ENCODE peak calls at places on chromosome 21, in seven cellular contexts. R, E, T, K, L, X and Y are unnamed samples.

GRCh38 chr21:31536138-31536537 is 123.4 kb upstream of the SOD1 start:
- DNase-seq in R (no peak), E (no peak), T (no peak), K (no peak), L (no peak), X (no peak), Y (no peak)

GRCh38 chr21:32727478-32727727 is 410 bp downstream of the SYNJ1 start:
- DNase-seq in R (no peak), E (no peak), T (no peak), K (no peak), L (no peak), X (no peak), Y (no peak)

GRCh38 chr21:15193937-15194336 is 129.1 kb upstream of the NRIP1 start:
- DNase-seq in R (no peak), E (no peak), T (no peak), K (no peak), L (no peak), X (no peak), Y (no peak)

GRCh38 chr21:26070822-26071425 is 99.6 kb downstream of the APP start:
- DNase-seq in R (no peak), E (peak; percentile 24), T (peak; percentile 43), K (no peak), L (peak; percentile 66), X (peak; percentile 30), Y (no peak)

GRCh38 chr21:32185726-32186125 is 93.1 kb downstream of the MIS18A start:
- DNase-seq in R (no peak), E (no peak), T (no peak), K (no peak), L (no peak), X (no peak), Y (no peak)

GRCh38 chr21:29748391-29749167 is 191.2 kb downstream of the GRIK1 start:
- DNase-seq in R (no peak), E (no peak), T (no peak), K (no peak), L (peak; percentile 2), X (no peak), Y (no peak)

GRCh38 chr21:36551731-36552457 is 72.0 kb upstream of the CLDN14 start:
- DNase-seq in R (no peak), E (peak; percentile 6), T (no peak), K (no peak), L (peak; percentile 45), X (peak; percentile 55), Y (peak; percentile 53)

GRCh38 chr21:34921151-34921550 is 128.0 kb downstream of the RUNX1 start:
- DNase-seq in R (no peak), E (no peak), T (no peak), K (no peak), L (no peak), X (no peak), Y (no peak)

GRCh38 chr21:37412603-37413360 is 46.2 kb downstream of the DYRK1A start:
- DNase-seq in R (no peak), E (no peak), T (no peak), K (no peak), L (peak; percentile 58), X (no peak), Y (no peak)

GRCh38 chr21:37257967-37258877 is 8.9 kb downstream of the VPS26C start:
- DNase-seq in R (peak; percentile 54), E (no peak), T (peak; percentile 36), K (peak; percentile 64), L (peak; percentile 56), X (peak; percentile 88), Y (no peak)

GRCh38 chr21:44006656-44007055 is 5.5 kb upstream of the TRAPPC10 start:
- DNase-seq in R (no peak), E (no peak), T (no peak), K (no peak), L (no peak), X (no peak), Y (no peak)

GRCh38 chr21:29654203-29654602 is 285.6 kb downstream of the GRIK1 start:
- DNase-seq in R (no peak), E (no peak), T (no peak), K (no peak), L (no peak), X (no peak), Y (no peak)

GRCh38 chr21:34834852-34835501 is 166.2 kb downstream of the CLIC6 start:
- DNase-seq in R (no peak), E (no peak), T (no peak), K (no peak), L (no peak), X (no peak), Y (no peak)

GRCh38 chr21:43311303-43311817 is 115.6 kb downstream of the SIK1 start:
- DNase-seq in R (peak; percentile 55), E (no peak), T (no peak), K (no peak), L (no peak), X (peak; percentile 81), Y (no peak)

GRCh38 chr21:31517664-31518402 is 141.7 kb upstream of the SOD1 start:
- DNase-seq in R (no peak), E (no peak), T (no peak), K (no peak), L (no peak), X (no peak), Y (no peak)

GRCh38 chr21:33020558-33021100 is 5.1 kb upstream of the OLIG2 start:
- DNase-seq in R (no peak), E (no peak), T (no peak), K (no peak), L (no peak), X (no peak), Y (no peak)

GRCh38 chr21:36203603-36203889 is 46.9 kb downstream of the DOP1B start:
- DNase-seq in R (peak; percentile 52), E (peak; percentile 53), T (no peak), K (no peak), L (peak; percentile 75), X (peak; percentile 81), Y (peak; percentile 61)

DNA sequence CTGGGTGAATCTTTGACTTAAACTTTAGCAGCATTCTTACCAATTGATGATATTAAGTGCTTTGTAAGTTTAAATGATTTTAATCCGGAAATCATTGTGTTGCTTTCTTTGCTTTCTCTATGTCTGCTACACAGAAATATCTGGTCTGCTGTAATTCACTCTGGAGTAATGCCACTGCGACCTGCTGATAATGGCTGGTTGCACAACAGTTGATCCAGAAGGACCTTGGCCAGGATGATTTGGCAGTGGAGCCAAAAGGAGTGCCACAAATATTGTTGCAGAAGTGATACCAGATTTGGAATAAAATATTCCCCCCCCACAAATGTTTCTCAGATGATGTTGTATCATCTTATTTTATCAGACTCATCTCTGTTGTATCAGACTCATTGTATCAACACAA is 2063.9 kb downstream of the MRPL39 start:
- DNase-seq in R (no peak), E (no peak), T (no peak), K (no peak), L (no peak), X (no peak), Y (no peak)
- H3K4me3 ChIP-seq in R (no peak overlapping the region), E (no peak overlapping the region), T (no peak overlapping the region), K (no peak overlapping the region), L (no peak overlapping the region), X (no peak overlapping the region), Y (no peak overlapping the region)

GRCh38 chr21:38651570-38651969 is 153.3 kb upstream of the ERG start:
- DNase-seq in R (no peak), E (no peak), T (no peak), K (no peak), L (no peak), X (no peak), Y (no peak)

GRCh38 chr21:38645282-38645681 is 147.0 kb upstream of the ERG start:
- DNase-seq in R (no peak), E (peak; percentile 70), T (no peak), K (no peak), L (peak; percentile 45), X (no peak), Y (peak; percentile 79)

GRCh38 chr21:38643404-38644023 is 145.2 kb upstream of the ERG start:
- DNase-seq in R (no peak), E (no peak), T (no peak), K (no peak), L (no peak), X (no peak), Y (no peak)

GRCh38 chr21:38649120-38649519 is 150.8 kb upstream of the ERG start:
- DNase-seq in R (no peak), E (no peak), T (no peak), K (no peak), L (no peak), X (no peak), Y (no peak)

GRCh38 chr21:38646213-38646837 is 148.0 kb upstream of the ERG start:
- DNase-seq in R (no peak), E (no peak), T (no peak), K (no peak), L (peak; percentile 17), X (no peak), Y (peak; percentile 36)
- H3K4me3 ChIP-seq in R (no peak overlapping the region), E (no peak overlapping the region), T (no peak overlapping the region), K (no peak overlapping the region), L (no peak overlapping the region), X (no peak overlapping the region), Y (no peak overlapping the region)

DNA sequence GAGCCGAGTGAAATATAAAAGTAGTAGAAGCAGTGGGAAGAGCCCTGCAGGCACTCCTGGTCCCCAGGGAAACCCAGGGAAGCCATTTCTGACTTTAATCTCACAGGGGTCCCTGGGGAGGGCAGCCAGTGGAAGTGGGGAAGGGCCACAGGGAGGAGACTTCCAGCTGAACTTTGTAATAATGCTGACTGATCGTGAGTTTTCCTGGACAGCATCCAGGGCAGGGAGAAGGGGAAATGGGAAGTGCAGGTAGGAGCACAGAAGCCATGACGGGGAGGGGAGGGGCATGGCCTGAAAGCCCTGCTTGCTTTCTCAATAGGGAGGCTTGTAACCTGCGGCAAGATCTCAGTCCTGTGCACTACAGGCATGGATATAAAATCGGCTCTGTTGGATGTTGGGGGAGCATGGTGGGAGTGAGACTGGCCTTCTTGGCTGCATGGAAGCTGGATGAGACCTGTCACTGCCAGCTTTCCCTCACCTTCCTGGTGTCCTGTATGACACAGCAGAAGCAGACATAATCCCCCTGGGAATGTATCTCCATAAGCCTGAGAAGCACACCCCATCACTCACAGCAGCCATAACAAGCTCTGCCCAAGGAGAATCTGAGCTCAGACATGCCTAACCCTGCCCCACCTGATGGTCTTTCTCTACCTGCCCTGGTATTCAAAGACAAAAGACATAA is 15.1 kb upstream of the MX1 start:
- DNase-seq in R (no peak), E (no peak), T (no peak), K (no peak), L (no peak), X (no peak), Y (no peak)
- H3K4me3 ChIP-seq in R (no peak overlapping the region), E (no peak overlapping the region), T (no peak overlapping the region), K (no peak overlapping the region), L (no peak overlapping the region), X (no peak overlapping the region), Y (no peak overlapping the region)

GRCh38 chr21:45539796-45540600 is 2.2 kb downstream of the SLC19A1 start:
- DNase-seq in R (no peak), E (no peak), T (no peak), K (no peak), L (no peak), X (no peak), Y (no peak)
- H3K4me3 ChIP-seq in R (no peak overlapping the region), E (no peak overlapping the region), T (no peak overlapping the region), K (no peak overlapping the region), L (no peak overlapping the region), X (no peak overlapping the region), Y (no peak overlapping the region)